ENCODE peak calls at places on chromosomes 16 and 17, in ten cellular contexts. L, A, I, J, W, Q, N, O, Z and H are unnamed samples.
A peak's percentile ranks its signal among the peaks of the same experiment; 100 is the strongest.

GRCh38 chr17:17751996-17752821 is 71.0 kb downstream of the RAI1 start:
- DNase-seq in L (peak; percentile 95), A (peak; percentile 98), I (peak; percentile 95), J (peak; percentile 89), W (peak; percentile 99), Q (peak; percentile 99), N (peak; percentile 88), O (peak; percentile 96), Z (peak; percentile 95), H (peak; percentile 98)

GRCh38 chr17:47914296-47914948 is 18.4 kb downstream of the SP2 start:
- DNase-seq in L (no peak), A (no peak), I (no peak), J (no peak), W (no peak), Q (no peak), N (no peak), O (no peak), Z (no peak), H (no peak)

GRCh38 chr16:49442805-49443204 is 69.2 kb downstream of the C16orf78 start:
- DNase-seq in L (no peak), A (no peak), I (no peak), J (no peak), W (no peak), Q (no peak), N (no peak), O (no peak), Z (no peak), H (no peak)

GRCh38 chr17:64306850-64307463 is 43.9 kb upstream of the TEX2 start:
- DNase-seq in L (peak; percentile 45), A (peak; percentile 67), I (peak; percentile 63), J (peak; percentile 53), W (peak; percentile 73), Q (peak; percentile 76), N (peak; percentile 53), O (peak; percentile 84), Z (peak; percentile 38), H (peak; percentile 77)

GRCh38 chr17:3804503-3804931 is 3.5 kb upstream of the ITGAE start:
- DNase-seq in L (peak; percentile 57), A (no peak), I (no peak), J (no peak), W (no peak), Q (no peak), N (no peak), O (peak; percentile 69), Z (no peak), H (no peak)

GRCh38 chr17:48045270-48046001 is 2.7 kb upstream of the NFE2L1 start:
- DNase-seq in L (no peak), A (no peak), I (no peak), J (no peak), W (no peak), Q (no peak), N (no peak), O (no peak), Z (no peak), H (no peak)

GRCh38 chr16:51731160-51731559 is 580.1 kb upstream of the SALL1 start:
- DNase-seq in L (no peak), A (no peak), I (no peak), J (no peak), W (no peak), Q (no peak), N (no peak), O (no peak), Z (no peak), H (no peak)

GRCh38 chr16:82476786-82477185 is 150.0 kb upstream of the CDH13 start:
- DNase-seq in L (no peak), A (no peak), I (no peak), J (no peak), W (no peak), Q (no peak), N (no peak), O (no peak), Z (no peak), H (no peak)

GRCh38 chr16:47787695-47788094 is 326.6 kb downstream of the PHKB start:
- DNase-seq in L (peak; percentile 14), A (no peak), I (no peak), J (no peak), W (no peak), Q (no peak), N (no peak), O (peak; percentile 42), Z (no peak), H (no peak)

GRCh38 chr17:50260501-50260911 is 13.8 kb upstream of the TMEM92 start:
- DNase-seq in L (no peak), A (no peak), I (no peak), J (no peak), W (no peak), Q (peak; percentile 11), N (no peak), O (no peak), Z (peak; percentile 21), H (no peak)

GRCh38 chr16:85471469-85472431 is 141.4 kb upstream of the GSE1 start:
- DNase-seq in L (no peak), A (no peak), I (no peak), J (no peak), W (no peak), Q (no peak), N (peak; percentile 15), O (no peak), Z (no peak), H (no peak)

GRCh38 chr17:49315551-49315951 is 46.5 kb downstream of the ZNF652 start:
- DNase-seq in L (peak; percentile 86), A (peak; percentile 56), I (peak; percentile 76), J (peak; percentile 72), W (peak; percentile 97), Q (peak; percentile 94), N (peak; percentile 89), O (peak; percentile 90), Z (peak; percentile 52), H (peak; percentile 68)

GRCh38 chr17:29591737-29592624 is 951 bp upstream of the ANKRD13B start:
- DNase-seq in L (peak; percentile 66), A (peak; percentile 90), I (peak; percentile 69), J (peak; percentile 87), W (peak; percentile 95), Q (peak; percentile 92), N (peak; percentile 91), O (peak; percentile 76), Z (peak; percentile 85), H (peak; percentile 93)